ENCODE peak calls at places on chromosome 11, in nine cellular contexts. I is stomach, E is HCT116, R is esophagus squamous epithelium, V is H1, N is prostate gland, U is spleen, O is body of pancreas, X is ovary. D is an unnamed sample. For H3K36me3, the result is how much of the 10 kb centered on the place peaks cover.

GRCh38 chr11:65802841-65803240 is 16.0 kb downstream of the OVOL1 start:
- DNase-seq in I (no peak), E (no peak), R (no peak), V (no peak), N (no peak), U (no peak), O (no peak), X (no peak), D (no peak)

GRCh38 chr11:46800177-46800576 is 45.9 kb downstream of the CKAP5 start:
- DNase-seq in I (no peak), E (no peak), R (no peak), V (no peak), N (no peak), U (no peak), O (no peak), X (no peak), D (no peak)

GRCh38 chr11:68517121-68517741 is 56.7 kb downstream of the PPP6R3 start:
- DNase-seq in I (no peak), E (no peak), R (no peak), V (no peak), N (no peak), U (no peak), O (no peak), X (no peak), D (no peak)

GRCh38 chr11:23201936-23202522 is 341.8 kb upstream of the CCDC179 start:
- DNase-seq in I (no peak), E (no peak), R (no peak), V (no peak), N (no peak), U (peak), O (no peak), X (no peak), D (no peak)

GRCh38 chr11:94494200-94494545 is 389 bp downstream of the ANKRD49 start:
- DNase-seq in I (no peak), E (no peak), R (no peak), V (no peak), N (no peak), U (no peak), O (no peak), X (no peak), D (no peak)

GRCh38 chr11:65906602-65907001 is 6.4 kb upstream of the FOSL1 start:
- DNase-seq in I (no peak), E (no peak), R (no peak), V (no peak), N (no peak), U (no peak), O (no peak), X (no peak), D (no peak)

GRCh38 chr11:12539570-12539969 is 134.7 kb upstream of the TEAD1 start:
- DNase-seq in I (no peak), E (no peak), R (no peak), V (no peak), N (no peak), U (no peak), O (no peak), X (no peak), D (peak)

GRCh38 chr11:125587480-125587879 is 5.2 kb upstream of the STT3A start:
- DNase-seq in I (no peak), E (no peak), R (no peak), V (no peak), N (no peak), U (no peak), O (no peak), X (no peak), D (no peak)

GRCh38 chr11:66727883-66728759 is 895 bp downstream of the SPTBN2 start:
- DNase-seq in I (no peak), E (no peak), R (no peak), V (peak), N (no peak), U (no peak), O (no peak), X (no peak), D (no peak)

GRCh38 chr11:45850446-45850845 is 3.2 kb downstream of the CRY2 start:
- DNase-seq in I (no peak), E (no peak), R (no peak), V (no peak), N (no peak), U (no peak), O (no peak), X (no peak), D (no peak)

GRCh38 chr11:64289011-64289564 is 2.0 kb upstream of the KCNK4 start:
- DNase-seq in I (no peak), E (no peak), R (no peak), V (no peak), N (no peak), U (no peak), O (no peak), X (no peak), D (no peak)

GRCh38 chr11:27075655-27076054 is 35.0 kb downstream of the BBOX1 start:
- DNase-seq in I (no peak), E (no peak), R (no peak), V (no peak), N (no peak), U (no peak), O (no peak), X (no peak), D (no peak)

GRCh38 chr11:120883404-120884135 is 140.3 kb upstream of the TBCEL start:
- DNase-seq in I (no peak), E (no peak), R (no peak), V (no peak), N (peak), U (no peak), O (peak), X (peak), D (peak)

GRCh38 chr11:78549624-78550409 is 24.8 kb downstream of the NARS2 start:
- DNase-seq in I (no peak), E (no peak), R (no peak), V (no peak), N (no peak), U (no peak), O (no peak), X (no peak), D (no peak)

GRCh38 chr11:65553301-65554001 is 4.7 kb downstream of the LTBP3 start:
- DNase-seq in I (no peak), E (no peak), R (no peak), V (peak), N (no peak), U (peak), O (no peak), X (no peak), D (no peak)

GRCh38 chr11:123478352-123478986 is 48.4 kb downstream of the GRAMD1B start:
- DNase-seq in I (peak), E (peak), R (no peak), V (no peak), N (peak), U (no peak), O (peak), X (peak), D (peak)

GRCh38 chr11:44267366-44268072 is 42.4 kb downstream of the ALX4 start:
- DNase-seq in I (no peak), E (no peak), R (no peak), V (no peak), N (no peak), U (peak), O (no peak), X (no peak), D (no peak)

GRCh38 chr11:30917859-30918478 is 331.8 kb upstream of the MPPED2 start:
- DNase-seq in I (no peak), E (peak), R (no peak), V (no peak), N (peak), U (no peak), O (peak), X (no peak), D (no peak)

GRCh38 chr11:30919389-30920172 is 333.4 kb upstream of the MPPED2 start:
- DNase-seq in I (no peak), E (no peak), R (no peak), V (no peak), N (no peak), U (no peak), O (peak), X (no peak), D (no peak)

GRCh38 chr11:30911247-30911646 is 325.1 kb upstream of the MPPED2 start:
- DNase-seq in I (no peak), E (no peak), R (no peak), V (no peak), N (no peak), U (no peak), O (no peak), X (no peak), D (no peak)

GRCh38 chr11:30916764-30917163 is 330.6 kb upstream of the MPPED2 start:
- DNase-seq in I (no peak), E (no peak), R (no peak), V (no peak), N (no peak), U (no peak), O (no peak), X (no peak), D (no peak)

GRCh38 chr11:30914143-30914762 is 328.1 kb upstream of the MPPED2 start:
- DNase-seq in I (peak), E (peak), R (no peak), V (peak), N (peak), U (peak), O (peak), X (peak), D (peak)
- TF ChIP-seq CTCF in I (no peak), E (peak), R (peak), V (peak), N (peak), U (no peak), O (peak), X (no peak), D (peak)

GRCh38 chr11:14513800-14514199 is 6.4 kb downstream of the PSMA1 start:
- DNase-seq in I (no peak), E (no peak), R (no peak), V (no peak), N (no peak), U (no peak), O (no peak), X (no peak), D (no peak)
- H3K36me3 ChIP-seq in I (half or more), E (half or more), R (under half), V (under half), N (under half), U (half or more), O (under half), X (under half), D (under half)

GRCh38 chr11:223026-223789 is 12.9 kb downstream of the SIRT3 start:
- DNase-seq in I (no peak), E (no peak), R (no peak), V (no peak), N (no peak), U (no peak), O (no peak), X (no peak), D (no peak)

GRCh38 chr11:221998-222789 is 13.9 kb downstream of the SIRT3 start:
- DNase-seq in I (no peak), E (no peak), R (no peak), V (no peak), N (no peak), U (no peak), O (no peak), X (no peak), D (no peak)

GRCh38 chr11:218815-219593 is 11.5 kb downstream of the RIC8A start:
- DNase-seq in I (peak), E (no peak), R (no peak), V (no peak), N (no peak), U (no peak), O (no peak), X (no peak), D (no peak)

GRCh38 chr11:223921-224320 is 12.2 kb downstream of the SIRT3 start:
- DNase-seq in I (no peak), E (no peak), R (no peak), V (no peak), N (no peak), U (no peak), O (no peak), X (no peak), D (no peak)

DNA sequence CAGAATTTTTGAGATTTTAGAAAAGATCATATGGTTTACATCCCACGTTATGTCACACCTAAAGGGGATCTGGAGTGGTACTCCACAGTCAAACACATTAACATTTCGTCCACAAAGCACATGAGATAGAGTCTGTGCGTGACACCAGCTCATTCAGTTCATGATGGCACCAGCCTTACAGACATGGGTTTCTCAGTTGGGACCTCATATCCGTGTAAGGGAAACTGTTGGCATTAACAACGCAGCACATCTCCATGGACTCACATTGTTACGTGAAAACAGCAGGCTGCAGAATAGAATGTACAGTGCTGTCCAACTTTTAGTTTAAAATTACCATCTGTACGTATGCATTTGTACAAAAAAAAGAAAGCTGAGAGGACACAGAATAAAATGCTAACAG is 14.0 kb downstream of the RIC8A start:
- DNase-seq in I (no peak), E (no peak), R (no peak), V (no peak), N (no peak), U (no peak), O (no peak), X (no peak), D (no peak)
- TF ChIP-seq POLR2A in I (no peak), E (no peak), R (no peak), V (no peak), N (no peak), U (no peak), O (no peak), X (no peak), D (no peak)

GRCh38 chr11:119691701-119692546 is 37.1 kb downstream of the NECTIN1 start:
- DNase-seq in I (no peak), E (no peak), R (no peak), V (no peak), N (peak), U (no peak), O (no peak), X (no peak), D (no peak)

GRCh38 chr11:119692547-119692834 is 36.5 kb downstream of the NECTIN1 start:
- DNase-seq in I (no peak), E (no peak), R (no peak), V (no peak), N (no peak), U (no peak), O (no peak), X (no peak), D (no peak)

GRCh38 chr11:119689318-119689717 is 39.7 kb downstream of the NECTIN1 start:
- DNase-seq in I (no peak), E (no peak), R (no peak), V (no peak), N (no peak), U (no peak), O (no peak), X (no peak), D (no peak)

GRCh38 chr11:119693253-119693815 is 35.7 kb downstream of the NECTIN1 start:
- DNase-seq in I (no peak), E (no peak), R (no peak), V (no peak), N (no peak), U (no peak), O (no peak), X (no peak), D (no peak)

GRCh38 chr11:119691020-119691666 is 37.9 kb downstream of the NECTIN1 start:
- DNase-seq in I (no peak), E (no peak), R (no peak), V (no peak), N (no peak), U (no peak), O (no peak), X (no peak), D (no peak)
- TF ChIP-seq CTCF in I (no peak), E (no peak), R (no peak), V (no peak), N (no peak), U (no peak), O (no peak), X (no peak), D (no peak)

D was measured in uterus.